ENCODE peak calls at places on chromosomes 7 and 10, in ten cellular contexts. V, O, G, S, X, I, Y, A, H and B are unnamed samples.

GRCh38 chr7:153886506-153887391 is 165.4 kb upstream of the DPP6 start:
- DNase-seq in V (no peak), O (no peak), I (no peak), H (no peak), G (no peak), X (peak), S (no peak), A (no peak), Y (no peak), B (no peak)

GRCh38 chr10:72321248-72322029 is 33.3 kb downstream of the DNAJB12 start:
- DNase-seq in O (no peak), I (no peak), V (no peak), Y (peak), G (no peak), H (no peak), A (no peak), S (no peak), X (no peak), B (no peak)

GRCh38 chr10:109343293-109343692 is 580.0 kb downstream of the XPNPEP1 start:
- DNase-seq in H (peak), Y (no peak), G (no peak), I (no peak), V (no peak), S (no peak), A (no peak), O (no peak), X (no peak), B (no peak)

GRCh38 chr10:17616403-17617030 is 657 bp downstream of the HACD1 start:
- DNase-seq in S (peak), X (no peak), Y (peak), G (no peak), A (peak), H (peak), I (peak), V (peak), O (peak), B (no peak)

GRCh38 chr7:1059200-1060091 is 15.1 kb downstream of the GPR146 start:
- DNase-seq in G (no peak), X (no peak), A (no peak), I (no peak), O (peak), H (peak), Y (no peak), V (peak), S (no peak), B (no peak)

GRCh38 chr7:99478464-99479440 is 6.1 kb downstream of the ZNF789 start:
- DNase-seq in I (no peak), S (no peak), H (no peak), V (no peak), G (no peak), O (no peak), A (no peak), Y (no peak), X (no peak), B (no peak)

GRCh38 chr10:24849051-24849450 is 103.4 kb downstream of the PRTFDC1 start:
- DNase-seq in H (no peak), X (peak), O (no peak), S (no peak), Y (no peak), V (no peak), I (peak), A (no peak), G (no peak), B (no peak)

GRCh38 chr7:32477649-32477980 is 12.6 kb downstream of the LSM5 start:
- DNase-seq in O (no peak), G (no peak), V (no peak), H (peak), Y (no peak), I (no peak), A (no peak), S (no peak), X (no peak), B (no peak)

GRCh38 chr10:97726636-97727178 is 10.2 kb upstream of the ZFYVE27 start:
- DNase-seq in Y (no peak), V (peak), H (peak), S (no peak), I (peak), A (no peak), O (no peak), X (no peak), G (peak), B (peak)

GRCh38 chr7:139317954-139318505 is 23.1 kb upstream of the FMC1 start:
- DNase-seq in O (no peak), X (no peak), V (no peak), I (no peak), S (no peak), Y (no peak), H (no peak), A (no peak), G (no peak), B (no peak)

GRCh38 chr7:100595188-100595587 is 7.0 kb upstream of the PCOLCE start:
- DNase-seq in Y (no peak), A (no peak), S (no peak), I (no peak), G (no peak), O (no peak), X (no peak), V (no peak), H (no peak), B (no peak)

GRCh38 chr7:47552631-47553030 is 29.3 kb downstream of the TNS3 start:
- DNase-seq in H (peak), A (no peak), X (no peak), S (no peak), V (no peak), Y (no peak), G (no peak), O (no peak), I (no peak), B (no peak)

GRCh38 chr10:112250555-112250954 is 32.6 kb upstream of the TECTB start:
- DNase-seq in I (no peak), A (no peak), V (no peak), H (peak), G (no peak), O (no peak), Y (no peak), X (no peak), S (no peak), B (no peak)

GRCh38 chr7:155003215-155003999 is 483 bp upstream of the PAXIP1 start:
- DNase-seq in I (peak), O (peak), A (peak), G (peak), S (peak), X (peak), Y (peak), V (peak), H (peak), B (no peak)

GRCh38 chr10:113035724-113036312 is 85.8 kb downstream of the TCF7L2 start:
- DNase-seq in V (no peak), X (no peak), O (no peak), S (no peak), A (no peak), H (no peak), I (peak), G (no peak), Y (no peak), B (no peak)

GRCh38 chr10:28790146-28790545 is 112.8 kb downstream of the BAMBI start:
- DNase-seq in V (no peak), H (no peak), Y (no peak), I (no peak), X (no peak), G (no peak), O (no peak), S (no peak), A (no peak), B (no peak)